ENCODE peak calls at places on chromosomes 16 and 17, in seven cellular contexts. B, T, D, E, Z, H and S are unnamed samples.

GRCh38 chr16:48405153-48405552 is 19.9 kb upstream of the SIAH1 start:
- DNase-seq in B (no peak), T (no peak), D (no peak), E (no peak), Z (no peak), H (no peak), S (no peak)

GRCh38 chr17:79022507-79022991 is 1.4 kb upstream of the C1QTNF1 start:
- DNase-seq in B (no peak), T (no peak), D (no peak), E (no peak), Z (no peak), H (no peak), S (no peak)

GRCh38 chr17:2023256-2023655 is 1.9 kb downstream of the RTN4RL1 start:
- DNase-seq in B (no peak), T (no peak), D (no peak), E (no peak), Z (no peak), H (no peak), S (no peak)

GRCh38 chr16:18832613-18833012 is 31.3 kb upstream of the ARL6IP1 start:
- DNase-seq in B (no peak), T (no peak), D (no peak), E (no peak), Z (no peak), H (no peak), S (no peak)

GRCh38 chr16:30543067-30543466 is 8.4 kb upstream of the ZNF747 start:
- DNase-seq in B (no peak), T (no peak), D (no peak), E (no peak), Z (no peak), H (no peak), S (no peak)

GRCh38 chr16:66359811-66360608 is 6.5 kb upstream of the CDH5 start:
- DNase-seq in B (no peak), T (no peak), D (no peak), E (no peak), Z (no peak), H (no peak), S (no peak)

GRCh38 chr16:88866151-88866920 is at the start of gene PABPN1L:
- DNase-seq in B (no peak), T (no peak), D (no peak), E (no peak), Z (no peak), H (no peak), S (no peak)

GRCh38 chr17:41505836-41506767 is 690 bp upstream of the KRT13 start:
- DNase-seq in B (no peak), T (no peak), D (no peak), E (no peak), Z (no peak), H (no peak), S (no peak)

GRCh38 chr17:5533486-5534315 is 47.3 kb downstream of the MIS12 start:
- DNase-seq in B (no peak), T (no peak), D (no peak), E (no peak), Z (no peak), H (no peak), S (no peak)

GRCh38 chr16:73024571-73025105 is 23.3 kb downstream of the ZFHX3 start:
- DNase-seq in B (no peak), T (no peak), D (no peak), E (no peak), Z (no peak), H (no peak), S (no peak)

GRCh38 chr17:31593806-31594205 is 202.3 kb downstream of the RAB11FIP4 start:
- DNase-seq in B (no peak), T (no peak), D (no peak), E (no peak), Z (no peak), H (no peak), S (no peak)

GRCh38 chr17:74386397-74386796 is 19.1 kb downstream of the GPR142 start:
- DNase-seq in B (no peak), T (no peak), D (no peak), E (no peak), Z (no peak), H (no peak), S (no peak)

GRCh38 chr17:33124871-33125551 is 133.4 kb downstream of the SPACA3 start:
- DNase-seq in B (no peak), T (no peak), D (no peak), E (no peak), Z (no peak), H (no peak), S (no peak)

GRCh38 chr17:11935734-11936406 is 61.4 kb downstream of the ZNF18 start:
- DNase-seq in B (no peak), T (peak), D (peak), E (no peak), Z (peak), H (peak), S (peak)

GRCh38 chr16:46783800-46784199 is 35.7 kb upstream of the MYLK3 start:
- DNase-seq in B (no peak), T (no peak), D (no peak), E (no peak), Z (no peak), H (no peak), S (no peak)

GRCh38 chr17:40068917-40069750 is 6.4 kb downstream of the THRA start:
- DNase-seq in B (no peak), T (peak), D (peak), E (peak), Z (peak), H (no peak), S (peak)

GRCh38 chr16:51834131-51834530 is 683.1 kb upstream of the SALL1 start:
- DNase-seq in B (no peak), T (no peak), D (no peak), E (no peak), Z (no peak), H (no peak), S (no peak)

GRCh38 chr17:59572301-59572924 is 7.0 kb downstream of the DHX40 start:
- DNase-seq in B (no peak), T (no peak), D (no peak), E (no peak), Z (no peak), H (no peak), S (no peak)

GRCh38 chr17:29873476-29873875 is 56.6 kb downstream of the SSH2 start:
- DNase-seq in B (no peak), T (no peak), D (no peak), E (no peak), Z (no peak), H (no peak), S (no peak)
- TF ChIP-seq TAF1 in B (no peak), T (no peak), D (no peak), E (no peak), Z (no peak), H (no peak), S (no peak)

GRCh38 chr17:29157310-29157709 is 22.9 kb downstream of the MYO18A start:
- DNase-seq in B (no peak), T (no peak), D (peak), E (no peak), Z (no peak), H (no peak), S (no peak)

GRCh38 chr17:29155966-29156338 is 24.2 kb downstream of the MYO18A start:
- DNase-seq in B (no peak), T (no peak), D (no peak), E (no peak), Z (no peak), H (no peak), S (no peak)

GRCh38 chr17:29156781-29157180 is 23.4 kb downstream of the MYO18A start:
- DNase-seq in B (no peak), T (no peak), D (no peak), E (no peak), Z (no peak), H (no peak), S (no peak)

GRCh38 chr17:29154516-29155234 is 25.5 kb downstream of the MYO18A start:
- DNase-seq in B (no peak), T (no peak), D (peak), E (no peak), Z (no peak), H (no peak), S (no peak)

DNA sequence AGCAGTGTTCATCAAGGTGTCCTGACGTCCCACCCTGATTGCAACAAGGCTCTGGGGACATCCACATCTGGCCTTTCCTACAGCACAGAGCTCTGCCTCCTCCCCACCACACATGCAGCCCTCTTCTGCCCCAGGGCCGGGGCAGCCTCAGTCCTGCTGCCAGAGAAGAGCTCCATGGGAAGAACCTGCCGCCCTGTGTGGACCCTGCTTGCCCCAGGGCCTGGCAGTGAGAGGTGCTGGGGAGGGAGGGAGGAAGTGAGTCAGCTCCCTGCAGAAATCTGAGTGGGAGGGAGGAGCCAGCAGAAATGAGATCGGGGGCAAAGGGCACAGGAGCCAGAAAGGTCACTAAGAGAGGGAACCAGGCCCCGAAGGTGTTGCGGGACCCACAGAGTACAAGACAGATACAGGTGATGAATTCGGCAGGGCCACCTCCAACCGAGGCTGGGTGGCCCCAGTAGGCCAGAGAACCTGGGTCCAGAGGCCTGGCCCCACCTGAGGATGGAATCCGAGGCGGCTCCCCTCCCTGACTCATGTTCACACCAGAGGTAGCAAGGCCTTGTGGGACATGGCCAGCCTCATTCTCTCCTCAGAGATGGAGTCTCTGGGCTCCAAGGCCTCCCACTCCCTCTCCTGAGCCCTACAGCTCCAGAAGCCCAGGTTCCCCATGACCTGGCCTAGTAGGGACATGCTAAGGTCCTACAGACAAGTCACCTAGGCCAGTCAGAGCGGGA is 24.8 kb downstream of the MYO18A start:
- DNase-seq in B (no peak), T (no peak), D (peak), E (no peak), Z (peak), H (peak), S (no peak)
- TF ChIP-seq TAF1 in B (no peak), T (no peak), D (no peak), E (no peak), Z (no peak), H (peak), S (no peak)

DNA sequence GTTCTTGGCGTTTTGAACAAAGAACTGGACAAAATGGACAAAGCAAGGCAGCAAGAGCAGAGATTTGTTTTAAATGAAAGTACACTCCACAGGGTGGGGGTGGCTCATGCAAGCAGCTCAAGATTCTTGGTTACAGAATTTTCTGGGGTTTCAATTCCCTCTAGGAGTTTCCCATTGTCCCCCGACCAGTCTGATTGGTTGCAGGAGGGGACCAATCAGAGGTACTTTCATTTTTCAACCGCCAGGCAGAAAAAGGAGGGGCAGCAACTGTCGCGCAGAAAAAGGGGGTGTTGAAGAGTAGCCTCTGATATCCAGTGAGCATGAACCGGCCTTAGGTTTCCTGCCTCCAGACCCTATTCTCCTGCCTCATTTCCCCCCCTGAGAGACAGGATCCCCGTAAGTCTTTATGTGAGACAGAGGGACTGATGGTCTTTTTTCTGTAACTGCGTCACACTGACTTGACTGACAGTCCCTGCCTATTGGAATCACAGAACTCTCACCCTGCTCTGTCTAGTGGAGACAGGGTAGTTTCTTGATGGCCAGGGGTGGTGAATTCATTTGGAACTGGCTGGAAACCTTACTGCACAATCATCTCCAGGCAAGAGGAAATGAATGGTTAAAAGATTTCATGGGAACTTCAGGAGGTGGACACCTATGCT is 59.4 kb upstream of the ALOX12 start:
- DNase-seq in B (peak), T (no peak), D (no peak), E (no peak), Z (peak), H (no peak), S (no peak)
- TF ChIP-seq TAF1 in B (no peak), T (no peak), D (no peak), E (no peak), Z (no peak), H (no peak), S (no peak)

GRCh38 chr17:48148029-48148759 is 40.6 kb downstream of the SNX11 start:
- DNase-seq in B (no peak), T (no peak), D (no peak), E (no peak), Z (peak), H (no peak), S (no peak)
- TF ChIP-seq TAF1 in B (no peak), T (no peak), D (no peak), E (no peak), Z (no peak), H (no peak), S (no peak)

GRCh38 chr16:82092711-82093110 is 57.7 kb downstream of the HSD17B2 start:
- DNase-seq in B (no peak), T (no peak), D (no peak), E (no peak), Z (no peak), H (no peak), S (no peak)
- TF ChIP-seq TAF1 in B (no peak), T (no peak), D (no peak), E (no peak), Z (no peak), H (no peak), S (no peak)

DNA sequence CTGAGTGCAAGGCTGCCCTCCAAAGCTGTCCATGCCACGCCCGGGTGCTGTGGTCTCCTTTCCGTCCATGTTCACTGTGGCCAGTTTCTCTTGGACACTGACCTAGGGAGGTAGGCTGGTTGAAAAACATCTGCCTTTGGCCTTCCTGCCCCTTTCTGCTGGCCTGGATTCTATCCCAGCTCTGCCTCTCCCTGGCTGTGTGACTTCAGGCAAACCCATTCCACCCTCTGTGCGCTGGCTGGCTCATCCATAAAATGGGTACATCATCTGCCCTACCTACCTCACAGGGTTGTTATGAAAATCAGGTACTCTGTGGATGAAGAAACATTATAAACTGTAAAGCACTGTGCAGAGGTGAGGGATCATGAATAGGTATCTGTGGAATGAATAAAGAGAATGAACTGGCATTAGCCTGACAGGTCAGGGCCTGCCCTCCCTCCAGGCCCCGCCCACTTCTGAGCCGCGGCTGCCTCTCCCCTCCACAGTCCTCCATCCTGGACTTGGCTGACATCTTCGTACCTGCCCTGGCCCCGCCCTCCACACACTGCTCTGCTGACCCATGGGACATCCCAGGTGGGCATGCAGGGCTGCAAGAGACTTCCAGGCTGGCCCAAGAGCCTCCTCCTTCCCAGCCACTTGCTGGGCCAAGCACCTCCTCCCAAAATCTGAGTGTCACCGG is 7.1 kb upstream of the SPATA20 start:
- DNase-seq in B (no peak), T (peak), D (peak), E (no peak), Z (no peak), H (no peak), S (no peak)
- TF ChIP-seq TAF1 in B (no peak), T (no peak), D (no peak), E (no peak), Z (no peak), H (no peak), S (no peak)

GRCh38 chr16:87833548-87833947 is 35.8 kb downstream of the SLC7A5 start:
- DNase-seq in B (no peak), T (no peak), D (no peak), E (no peak), Z (no peak), H (no peak), S (no peak)

GRCh38 chr16:87835882-87836331 is 33.4 kb downstream of the SLC7A5 start:
- DNase-seq in B (no peak), T (no peak), D (no peak), E (no peak), Z (no peak), H (no peak), S (no peak)

GRCh38 chr16:87834015-87834667 is 35.2 kb downstream of the SLC7A5 start:
- DNase-seq in B (no peak), T (no peak), D (no peak), E (no peak), Z (no peak), H (no peak), S (no peak)

GRCh38 chr16:87836346-87836843 is 32.9 kb downstream of the SLC7A5 start:
- DNase-seq in B (no peak), T (no peak), D (no peak), E (no peak), Z (no peak), H (no peak), S (no peak)

GRCh38 chr16:87834668-87835473 is 34.4 kb downstream of the SLC7A5 start:
- DNase-seq in B (no peak), T (no peak), D (peak), E (no peak), Z (peak), H (no peak), S (no peak)
- TF ChIP-seq TAF1 in B (no peak), T (no peak), D (no peak), E (no peak), Z (no peak), H (no peak), S (no peak)

GRCh38 chr17:16129844-16130243 is 85.5 kb downstream of the NCOR1 start:
- DNase-seq in B (no peak), T (no peak), D (no peak), E (no peak), Z (no peak), H (no peak), S (no peak)
- TF ChIP-seq TAF1 in B (no peak), T (no peak), D (no peak), E (no peak), Z (no peak), H (no peak), S (no peak)